ENCODE peak calls at places on chromosomes 16 and 17, in nine cellular contexts. O is cardiac muscle cell, I is PC-3, C is testis, Q is GM23338, F is left ventricle myocardium inferior, W is esophagus squamous epithelium, Y is ascending aorta, N is brain microvascular endothelial cell. B is an unnamed sample.

GRCh38 chr16:78365376-78365775 is 265.9 kb downstream of the WWOX start:
- DNase-seq in O (no peak), I (no peak), C (no peak), Q (no peak), F (no peak), W (no peak), Y (no peak), N (no peak), B (no peak)

GRCh38 chr17:7882068-7882467 is 6.5 kb upstream of the CHD3 start:
- DNase-seq in O (no peak), I (no peak), C (no peak), Q (no peak), F (no peak), W (no peak), Y (no peak), N (no peak), B (no peak)

GRCh38 chr17:7916799-7917198 is 710 bp upstream of the RNF227 start:
- DNase-seq in O (peak; percentile 64), I (no peak), C (no peak), Q (no peak), F (no peak), W (no peak), Y (no peak), N (peak; percentile 24), B (no peak)

GRCh38 chr16:29760567-29761279 is 14.9 kb upstream of the C16orf54 start:
- DNase-seq in O (no peak), I (no peak), C (no peak), Q (no peak), F (no peak), W (no peak), Y (no peak), N (no peak), B (no peak)

GRCh38 chr17:12118617-12119016 is 97.9 kb downstream of the MAP2K4 start:
- DNase-seq in O (no peak), I (peak; percentile 75), C (no peak), Q (no peak), F (no peak), W (no peak), Y (no peak), N (no peak), B (no peak)

GRCh38 chr16:87180069-87180468 is 137.1 kb downstream of the C16orf95 start:
- DNase-seq in O (no peak), I (peak; percentile 25), C (no peak), Q (no peak), F (no peak), W (no peak), Y (no peak), N (no peak), B (no peak)

GRCh38 chr16:10868562-10869469 is 8.2 kb upstream of the CIITA start:
- DNase-seq in O (no peak), I (no peak), C (peak; percentile 26), Q (no peak), F (peak; percentile 52), W (peak; percentile 28), Y (no peak), N (no peak), B (no peak)

GRCh38 chr16:87133112-87133850 is 183.9 kb downstream of the C16orf95 start:
- DNase-seq in O (no peak), I (no peak), C (no peak), Q (no peak), F (no peak), W (no peak), Y (peak; percentile 52), N (no peak), B (no peak)

GRCh38 chr17:14451729-14452191 is 150.9 kb downstream of the HS3ST3B1 start:
- DNase-seq in O (peak; percentile 41), I (no peak), C (no peak), Q (no peak), F (no peak), W (no peak), Y (no peak), N (no peak), B (no peak)

GRCh38 chr16:2500937-2501750 is 12.6 kb upstream of the ATP6V0C start:
- DNase-seq in O (peak; percentile 88), I (peak; percentile 59), C (peak; percentile 91), Q (peak; percentile 91), F (peak; percentile 87), W (no peak), Y (peak; percentile 89), N (peak; percentile 71), B (peak; percentile 82)

GRCh38 chr17:76492989-76493501 is 8.2 kb downstream of the RHBDF2 start:
- DNase-seq in O (peak; percentile 80), I (peak; percentile 33), C (peak; percentile 55), Q (no peak), F (peak; percentile 69), W (no peak), Y (peak; percentile 83), N (peak; percentile 75), B (peak; percentile 78)

GRCh38 chr16:56450275-56450889 is 750 bp downstream of the NUDT21 start:
- DNase-seq in O (peak; percentile 10), I (no peak), C (no peak), Q (peak; percentile 43), F (no peak), W (no peak), Y (no peak), N (no peak), B (no peak)

GRCh38 chr16:28494141-28494851 is at the start of gene APOBR:
- DNase-seq in O (no peak), I (no peak), C (peak; percentile 33), Q (no peak), F (peak; percentile 30), W (peak; percentile 52), Y (peak; percentile 83), N (no peak), B (peak; percentile 37)

GRCh38 chr17:44952946-44953475 is 5.4 kb upstream of the KIF18B start:
- DNase-seq in O (no peak), I (no peak), C (no peak), Q (peak; percentile 46), F (no peak), W (no peak), Y (no peak), N (no peak), B (no peak)

GRCh38 chr16:47204736-47205499 is 61.2 kb upstream of the NETO2 start:
- DNase-seq in O (no peak), I (peak; percentile 7), C (no peak), Q (peak; percentile 2), F (no peak), W (no peak), Y (no peak), N (no peak), B (no peak)

GRCh38 chr17:78014651-78015050 is 56.1 kb downstream of the TNRC6C start:
- DNase-seq in O (no peak), I (no peak), C (no peak), Q (no peak), F (no peak), W (no peak), Y (no peak), N (no peak), B (no peak)

GRCh38 chr16:86387461-86388440 is 122.6 kb upstream of the FOXF1 start:
- DNase-seq in O (peak; percentile 96), I (peak; percentile 53), C (no peak), Q (no peak), F (no peak), W (no peak), Y (no peak), N (peak; percentile 98), B (no peak)

GRCh38 chr16:2210386-2211365 is at the start of gene BRICD5:
- DNase-seq in O (no peak), I (no peak), C (peak; percentile 77), Q (peak; percentile 58), F (no peak), W (no peak), Y (no peak), N (no peak), B (no peak)

GRCh38 chr16:4393243-4393606 is 21.6 kb downstream of the VASN start:
- DNase-seq in O (no peak), I (peak; percentile 25), C (no peak), Q (no peak), F (no peak), W (no peak), Y (peak; percentile 79), N (no peak), B (peak; percentile 42)

GRCh38 chr17:43595466-43595865 is 49.3 kb upstream of the ETV4 start:
- DNase-seq in O (no peak), I (peak; percentile 79), C (no peak), Q (no peak), F (no peak), W (no peak), Y (no peak), N (no peak), B (no peak)

GRCh38 chr16:72859581-72859980 is 188.3 kb downstream of the ZFHX3 start:
- DNase-seq in O (no peak), I (no peak), C (no peak), Q (no peak), F (no peak), W (no peak), Y (no peak), N (no peak), B (no peak)
- H3K27ac ChIP-seq in O (peak overlapping the region; percentile 75), I (no peak overlapping the region), C (no peak overlapping the region), Q (no peak overlapping the region), F (peak overlapping the region; percentile 53), W (no peak overlapping the region), Y (peak overlapping the region; percentile 89), N (peak overlapping the region; percentile 60), B (peak overlapping the region; percentile 2)

DNA sequence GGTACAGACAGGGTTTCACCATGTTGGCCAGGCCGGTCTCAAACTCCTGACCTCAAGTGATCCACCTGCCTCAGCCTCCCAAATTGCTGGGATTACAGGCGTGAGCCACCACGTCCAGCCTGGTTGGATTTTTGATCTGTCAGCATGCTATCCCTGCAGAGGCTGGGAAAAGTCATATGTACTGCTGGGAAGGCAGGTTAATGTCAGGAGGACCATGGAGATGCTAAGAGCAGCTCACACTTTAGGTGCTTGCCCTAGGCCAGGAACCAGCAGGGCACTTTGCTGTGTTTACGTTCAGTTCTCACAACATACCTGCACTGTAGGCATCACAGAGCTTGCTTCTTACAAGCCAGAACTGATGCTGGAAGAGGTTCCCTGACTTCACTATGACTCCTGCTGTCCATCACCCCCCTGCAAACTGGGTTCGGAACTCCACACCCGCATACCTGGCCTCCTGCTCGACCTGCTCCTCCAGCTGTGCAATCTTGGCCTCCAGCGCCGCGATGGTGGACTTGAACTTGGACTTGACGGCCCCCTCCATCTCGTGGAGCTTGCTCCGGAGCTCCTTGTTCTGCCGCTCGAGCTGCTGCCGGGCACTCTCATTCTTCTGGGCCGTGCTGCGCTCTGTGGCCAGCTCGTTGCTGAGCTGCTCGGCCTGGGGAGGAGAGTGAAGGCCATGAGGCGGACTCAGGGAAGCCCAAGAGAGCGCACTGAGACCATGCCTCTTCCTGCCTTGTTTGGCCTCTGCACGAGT is 66.8 kb downstream of the NDE1 start:
- DNase-seq in O (no peak), I (no peak), C (no peak), Q (no peak), F (no peak), W (no peak), Y (no peak), N (no peak), B (no peak)
- H3K36me3 ChIP-seq in O (no peaks in the 10 kb centered on the region), I (no peaks in the 10 kb centered on the region), C (no peaks in the 10 kb centered on the region), Q (no peaks in the 10 kb centered on the region), F (peaks cover 41% of the 10 kb centered on the region), W (peaks cover 100% of the 10 kb centered on the region), Y (peaks cover 100% of the 10 kb centered on the region), N (no peaks in the 10 kb centered on the region), B (peaks cover 33% of the 10 kb centered on the region)

GRCh38 chr17:27609606-27610303 is 21.2 kb upstream of the LGALS9 start:
- DNase-seq in O (peak; percentile 52), I (peak; percentile 50), C (peak; percentile 70), Q (peak; percentile 63), F (no peak), W (no peak), Y (no peak), N (no peak), B (no peak)
- TF ChIP-seq CTCF in O (peak; percentile 56), I (peak; percentile 71), C (peak; percentile 51), Q (peak; percentile 50), F (peak; percentile 81), W (no peak), Y (no peak), N (peak; percentile 74), B (peak; percentile 33)

GRCh38 chr16:14502256-14502875 is 127.7 kb downstream of the PARN start:
- DNase-seq in O (no peak), I (no peak), C (no peak), Q (no peak), F (no peak), W (no peak), Y (no peak), N (no peak), B (no peak)
- H3K27ac ChIP-seq in O (peak overlapping the region; percentile 10), I (peak overlapping the region; percentile 92), C (no peak overlapping the region), Q (peak overlapping the region; percentile 71), F (peak overlapping the region; percentile 89), W (peak overlapping the region; percentile 88), Y (peak overlapping the region; percentile 84), N (peak overlapping the region; percentile 79), B (peak overlapping the region; percentile 88)